ENCODE peak calls at places on chromosomes 6 and 20, in four cellular contexts. T is OCI-LY7, P is PC-9, J is hepatocyte. X is an unnamed sample. For H3K9me2, the result is how much of the 10 kb centered on the place peaks cover.

GRCh38 chr20:50110141-50111047 is 2.6 kb downstream of the UBE2V1 start:
- DNase-seq in T (peak), P (peak), J (peak), X (peak)

GRCh38 chr6:19369770-19370169 is 467.4 kb upstream of the ID4 start:
- DNase-seq in T (no peak), P (no peak), J (no peak), X (no peak)

GRCh38 chr6:108735310-108735990 is 112.8 kb upstream of the ARMC2 start:
- DNase-seq in T (no peak), P (peak), J (peak), X (peak)

GRCh38 chr6:132392292-132392691 is 9.0 kb downstream of the MOXD1 start:
- DNase-seq in T (no peak), P (no peak), J (no peak), X (no peak)

GRCh38 chr20:13213335-13213734 is 7.7 kb upstream of the ISM1 start:
- DNase-seq in T (no peak), P (no peak), J (no peak), X (no peak)

GRCh38 chr6:87487555-87487954 is 14.8 kb downstream of the SLC35A1 start:
- DNase-seq in T (no peak), P (no peak), J (no peak), X (no peak)

GRCh38 chr20:621115-621756 is 11.1 kb upstream of the TCF15 start:
- DNase-seq in T (no peak), P (no peak), J (no peak), X (no peak)

GRCh38 chr6:13615802-13616140 is 636 bp downstream of the NOL7 start:
- DNase-seq in T (peak), P (peak), J (peak), X (peak)

DNA sequence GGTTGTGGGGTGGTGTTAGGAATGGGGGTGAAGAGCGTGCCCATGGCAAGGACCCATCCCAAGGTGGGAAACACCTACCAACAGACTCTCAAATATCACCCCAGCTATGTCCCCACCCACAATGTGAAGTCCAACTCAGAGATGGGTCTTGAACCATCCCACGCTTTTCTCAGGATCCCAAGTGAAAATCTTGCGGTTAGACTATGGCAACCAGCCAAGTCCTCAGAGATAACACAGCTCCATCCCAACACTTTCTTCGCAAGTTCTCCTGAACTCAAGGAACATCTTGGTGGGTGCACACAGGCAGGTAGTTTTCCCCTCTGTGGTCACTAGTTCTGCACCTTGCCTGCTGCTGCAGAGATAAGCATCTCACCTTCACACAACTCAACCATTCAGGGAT is 116.0 kb downstream of the CDC5L start:
- DNase-seq in T (no peak), P (no peak), J (no peak), X (no peak)
- H3K9me2 ChIP-seq in T (under half), P (under half), J (under half), X (under half)

GRCh38 chr6:4860387-4860786 is 84.2 kb downstream of the CDYL start:
- DNase-seq in T (no peak), P (no peak), J (no peak), X (no peak)

GRCh38 chr6:4858194-4859028 is 82.2 kb downstream of the CDYL start:
- DNase-seq in T (no peak), P (no peak), J (no peak), X (no peak)

GRCh38 chr6:4853782-4854511 is 77.7 kb downstream of the CDYL start:
- DNase-seq in T (no peak), P (peak), J (peak), X (peak)

GRCh38 chr6:4853349-4853748 is 77.1 kb downstream of the CDYL start:
- DNase-seq in T (no peak), P (no peak), J (no peak), X (peak)

GRCh38 chr6:4856779-4857178 is 80.6 kb downstream of the CDYL start:
- DNase-seq in T (no peak), P (no peak), J (no peak), X (no peak)
- TF ChIP-seq CTCF in T (peak), P (peak), J (no peak), X (peak)

GRCh38 chr6:159829515-159829914 is 29.4 kb downstream of the PNLDC1 start:
- DNase-seq in T (peak), P (no peak), J (no peak), X (no peak)

GRCh38 chr6:159826968-159827647 is 27.0 kb downstream of the PNLDC1 start:
- DNase-seq in T (no peak), P (no peak), J (no peak), X (no peak)

GRCh38 chr6:159826004-159826403 is 25.9 kb downstream of the PNLDC1 start:
- DNase-seq in T (no peak), P (no peak), J (no peak), X (no peak)

GRCh38 chr6:159830481-159831372 is 30.7 kb downstream of the PNLDC1 start:
- DNase-seq in T (no peak), P (no peak), J (no peak), X (no peak)

GRCh38 chr6:159828074-159828473 is 28.0 kb downstream of the PNLDC1 start:
- DNase-seq in T (no peak), P (no peak), J (no peak), X (no peak)
- H3K9me2 ChIP-seq in T (under half), P (under half), J (under half), X (under half)

GRCh38 chr20:4444404-4444803 is 277.3 kb upstream of the PRND start:
- DNase-seq in T (no peak), P (no peak), J (no peak), X (peak)

GRCh38 chr20:4441871-4442270 is 279.8 kb upstream of the PRND start:
- DNase-seq in T (no peak), P (no peak), J (no peak), X (no peak)

GRCh38 chr20:4441191-4441590 is 280.5 kb upstream of the PRND start:
- DNase-seq in T (no peak), P (no peak), J (no peak), X (no peak)

GRCh38 chr20:4445331-4445730 is 276.4 kb upstream of the PRND start:
- DNase-seq in T (no peak), P (no peak), J (no peak), X (no peak)

GRCh38 chr20:4443016-4443415 is 278.7 kb upstream of the PRND start:
- DNase-seq in T (no peak), P (peak), J (no peak), X (peak)
- TF ChIP-seq CTCF in T (no peak), P (no peak), J (no peak), X (no peak)

GRCh38 chr20:47328841-47329448 is 27.6 kb downstream of the ZMYND8 start:
- DNase-seq in T (no peak), P (no peak), J (no peak), X (no peak)

GRCh38 chr20:47327711-47328110 is 28.8 kb downstream of the ZMYND8 start:
- DNase-seq in T (no peak), P (no peak), J (no peak), X (no peak)

GRCh38 chr20:47325242-47325641 is 31.3 kb downstream of the ZMYND8 start:
- DNase-seq in T (no peak), P (no peak), J (no peak), X (no peak)

GRCh38 chr20:47330071-47330470 is 26.4 kb downstream of the ZMYND8 start:
- DNase-seq in T (no peak), P (no peak), J (no peak), X (no peak)

DNA sequence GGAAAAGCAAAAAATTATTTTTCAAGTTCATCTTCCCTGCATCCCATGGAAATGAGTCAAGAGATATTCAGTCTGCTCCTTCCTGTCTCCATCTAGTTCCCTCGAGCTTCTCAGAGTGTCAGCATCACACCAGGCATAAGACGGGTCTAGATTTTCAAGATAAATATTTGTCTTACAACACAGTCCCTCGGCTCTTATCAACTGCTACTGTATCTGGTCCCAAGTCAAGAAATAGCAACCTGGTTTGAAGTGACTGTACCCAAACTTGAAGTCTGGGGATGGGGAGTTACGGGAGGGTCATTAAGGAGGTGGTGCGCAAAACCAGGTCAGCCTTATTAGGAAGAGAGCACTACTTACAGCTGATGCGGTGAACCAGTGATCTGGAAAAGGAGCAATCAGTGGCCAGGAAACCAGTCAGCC is 29.8 kb downstream of the ZMYND8 start:
- DNase-seq in T (no peak), P (no peak), J (no peak), X (peak)
- H3K9me2 ChIP-seq in T (under half), P (under half), J (under half), X (under half)